ENCODE peak calls at places on chromosomes 13 and 19, in six cellular contexts. I is EH; W is NCI-H1694 treated with DMSO at 0.1 percent for 48 hours; L is stimulated activated CD4-positive, alpha-beta T cell treated with anti-CD3 and anti-CD28 coated beads, Interleukin-12 subunit alpha, Interleukin-12 subunit beta, amount 100 ng/mL, for 4 hours; R is natural killer cell; D is hepatocyte. B is an unnamed sample.

GRCh38 chr19:13034636-13035035 is 39.4 kb downstream of the NFIX start:
- DNase-seq in I (no peak), W (no peak), L (no peak), R (no peak), D (no peak), B (no peak)

GRCh38 chr19:1183543-1184172 is 9.6 kb upstream of the SBNO2 start:
- DNase-seq in I (peak; percentile 62), W (no peak), L (no peak), R (no peak), D (peak; percentile 88), B (no peak)

GRCh38 chr13:75299206-75299605 is 182.8 kb downstream of the TBC1D4 start:
- DNase-seq in I (no peak), W (no peak), L (no peak), R (no peak), D (no peak), B (no peak)

GRCh38 chr13:94435604-94436226 is 43.8 kb downstream of the DCT start:
- DNase-seq in I (peak; percentile 51), W (peak; percentile 87), L (no peak), R (no peak), D (peak; percentile 60), B (peak; percentile 19)

GRCh38 chr19:55087542-55087935 is 11.9 kb downstream of the EPS8L1 start:
- DNase-seq in I (peak; percentile 68), W (no peak), L (no peak), R (no peak), D (no peak), B (no peak)

GRCh38 chr19:2385053-2385721 is 25.1 kb downstream of the TMPRSS9 start:
- DNase-seq in I (peak; percentile 83), W (no peak), L (no peak), R (no peak), D (peak; percentile 76), B (peak; percentile 93)

GRCh38 chr19:5002143-5002542 is 33.2 kb downstream of the KDM4B start:
- DNase-seq in I (peak; percentile 82), W (no peak), L (no peak), R (no peak), D (no peak), B (no peak)

GRCh38 chr13:30125422-30126073 is 181.8 kb downstream of the KATNAL1 start:
- DNase-seq in I (peak; percentile 89), W (no peak), L (no peak), R (no peak), D (peak; percentile 82), B (no peak)

GRCh38 chr13:73082471-73082870 is 23.7 kb downstream of the KLF5 start:
- DNase-seq in I (no peak), W (no peak), L (no peak), R (no peak), D (no peak), B (no peak)

GRCh38 chr19:12244370-12244769 is 50.3 kb downstream of the ZNF44 start:
- DNase-seq in I (peak; percentile 1), W (no peak), L (no peak), R (no peak), D (no peak), B (no peak)

GRCh38 chr13:45219938-45220375 is 19.1 kb upstream of the KCTD4 start:
- DNase-seq in I (peak; percentile 78), W (no peak), L (no peak), R (no peak), D (no peak), B (no peak)

GRCh38 chr13:114166381-114167131 is 12.5 kb upstream of the CFAP97D2 start:
- DNase-seq in I (no peak), W (no peak), L (no peak), R (no peak), D (no peak), B (no peak)

GRCh38 chr19:13076787-13077186 is 25.9 kb downstream of the LYL1 start:
- DNase-seq in I (no peak), W (no peak), L (no peak), R (no peak), D (no peak), B (no peak)

GRCh38 chr13:82305588-82305987 is 1576.7 kb downstream of the SLITRK1 start:
- DNase-seq in I (no peak), W (no peak), L (no peak), R (no peak), D (no peak), B (peak; percentile 12)

B was measured in NCI-H524.